ENCODE peak calls at places on chromosomes 5 and 9, in six cellular contexts. Z, C, A, L, W and P are unnamed samples.

GRCh38 chr9:130342714-130343085 is 77.1 kb downstream of the HMCN2 start:
- DNase-seq in Z (no peak), C (no peak), A (no peak), L (no peak), W (no peak), P (no peak)

GRCh38 chr5:129172561-129172960 is 78.0 kb downstream of the ISOC1 start:
- DNase-seq in Z (no peak), C (no peak), A (peak; percentile 11), L (peak; percentile 75), W (no peak), P (no peak)

GRCh38 chr5:94017579-94017978 is 276.2 kb upstream of the POU5F2 start:
- DNase-seq in Z (no peak), C (no peak), A (no peak), L (peak; percentile 11), W (no peak), P (no peak)

GRCh38 chr5:170694911-170695310 is 88.6 kb upstream of the GABRP start:
- DNase-seq in Z (no peak), C (no peak), A (no peak), L (no peak), W (no peak), P (no peak)

GRCh38 chr9:115296831-115297565 is 179.0 kb upstream of the TNC start:
- DNase-seq in Z (no peak), C (no peak), A (no peak), L (no peak), W (no peak), P (no peak)

GRCh38 chr5:170538970-170539586 is 35.3 kb downstream of the KCNIP1 start:
- DNase-seq in Z (no peak), C (no peak), A (no peak), L (no peak), W (no peak), P (no peak)

GRCh38 chr5:123756325-123756664 is 244.3 kb downstream of the CSNK1G3 start:
- DNase-seq in Z (no peak), C (no peak), A (no peak), L (peak; percentile 27), W (no peak), P (no peak)

GRCh38 chr9:121073038-121073437 is 1.7 kb upstream of the CNTRL start:
- DNase-seq in Z (peak; percentile 74), C (no peak), A (peak; percentile 14), L (peak; percentile 95), W (peak; percentile 40), P (peak; percentile 33)

GRCh38 chr9:35933525-35934067 is 24.3 kb downstream of the SPAAR start:
- DNase-seq in Z (no peak), C (no peak), A (no peak), L (no peak), W (no peak), P (no peak)

GRCh38 chr9:129316281-129317030 is 138.4 kb upstream of the IER5L start:
- DNase-seq in Z (no peak), C (no peak), A (no peak), L (no peak), W (no peak), P (no peak)

GRCh38 chr9:89435315-89435823 is 62.5 kb downstream of the SEMA4D start:
- DNase-seq in Z (no peak), C (peak; percentile 94), A (no peak), L (no peak), W (no peak), P (no peak)

GRCh38 chr9:93650448-93650847 is 74.1 kb downstream of the PHF2 start:
- DNase-seq in Z (peak; percentile 15), C (no peak), A (no peak), L (no peak), W (no peak), P (no peak)

GRCh38 chr9:111597852-111598729 is 1.4 kb downstream of the PTGR1 start:
- DNase-seq in Z (peak; percentile 73), C (peak; percentile 73), A (peak; percentile 81), L (peak; percentile 78), W (peak; percentile 63), P (no peak)

GRCh38 chr9:18442629-18443491 is 31.1 kb upstream of the ADAMTSL1 start:
- DNase-seq in Z (peak; percentile 82), C (peak; percentile 46), A (peak; percentile 87), L (peak; percentile 89), W (peak; percentile 70), P (no peak)

GRCh38 chr5:157820593-157821252 is 38.2 kb downstream of the CLINT1 start:
- DNase-seq in Z (no peak), C (no peak), A (peak; percentile 80), L (peak; percentile 70), W (no peak), P (no peak)

GRCh38 chr5:64678400-64678799 is 11.9 kb upstream of the SHISAL2B start:
- DNase-seq in Z (no peak), C (no peak), A (no peak), L (no peak), W (no peak), P (no peak)

GRCh38 chr9:38768351-38768761 is 48.4 kb upstream of the FAM240B start:
- DNase-seq in Z (no peak), C (no peak), A (no peak), L (no peak), W (no peak), P (no peak)

GRCh38 chr5:37786855-37787254 is 53.0 kb downstream of the GDNF start:
- DNase-seq in Z (no peak), C (no peak), A (no peak), L (peak; percentile 57), W (no peak), P (no peak)

GRCh38 chr9:17802249-17802857 is 223.5 kb downstream of the SH3GL2 start:
- DNase-seq in Z (no peak), C (no peak), A (peak; percentile 31), L (peak; percentile 38), W (no peak), P (no peak)

GRCh38 chr5:87393331-87393730 is 19.4 kb downstream of the CCNH start:
- DNase-seq in Z (no peak), C (no peak), A (peak; percentile 79), L (peak; percentile 79), W (no peak), P (peak; percentile 54)

GRCh38 chr5:35880166-35880565 is 23.5 kb downstream of the IL7R start:
- DNase-seq in Z (no peak), C (no peak), A (no peak), L (no peak), W (no peak), P (no peak)

GRCh38 chr9:133539434-133539833 is 4.9 kb downstream of the ADAMTSL2 start:
- DNase-seq in Z (peak; percentile 41), C (no peak), A (no peak), L (peak; percentile 21), W (no peak), P (no peak)

GRCh38 chr5:72834919-72835318 is 18.5 kb downstream of the TNPO1 start:
- DNase-seq in Z (no peak), C (no peak), A (no peak), L (no peak), W (no peak), P (no peak)

GRCh38 chr9:123933401-123933800 is 3.5 kb upstream of the DENND1A start:
- DNase-seq in Z (no peak), C (no peak), A (peak; percentile 37), L (peak; percentile 81), W (no peak), P (peak; percentile 48)

GRCh38 chr5:106825379-106825778 is 845.4 kb downstream of the EFNA5 start:
- DNase-seq in Z (no peak), C (no peak), A (no peak), L (no peak), W (no peak), P (no peak)

GRCh38 chr9:110340306-110340705 is 2.6 kb upstream of the TXNDC8 start:
- DNase-seq in Z (no peak), C (no peak), A (no peak), L (peak; percentile 55), W (no peak), P (no peak)
- TF ChIP-seq CTCF in Z (no peak), C (peak; percentile 43), A (peak; percentile 1), L (peak; percentile 59), W (no peak), P (peak; percentile 40)

DNA sequence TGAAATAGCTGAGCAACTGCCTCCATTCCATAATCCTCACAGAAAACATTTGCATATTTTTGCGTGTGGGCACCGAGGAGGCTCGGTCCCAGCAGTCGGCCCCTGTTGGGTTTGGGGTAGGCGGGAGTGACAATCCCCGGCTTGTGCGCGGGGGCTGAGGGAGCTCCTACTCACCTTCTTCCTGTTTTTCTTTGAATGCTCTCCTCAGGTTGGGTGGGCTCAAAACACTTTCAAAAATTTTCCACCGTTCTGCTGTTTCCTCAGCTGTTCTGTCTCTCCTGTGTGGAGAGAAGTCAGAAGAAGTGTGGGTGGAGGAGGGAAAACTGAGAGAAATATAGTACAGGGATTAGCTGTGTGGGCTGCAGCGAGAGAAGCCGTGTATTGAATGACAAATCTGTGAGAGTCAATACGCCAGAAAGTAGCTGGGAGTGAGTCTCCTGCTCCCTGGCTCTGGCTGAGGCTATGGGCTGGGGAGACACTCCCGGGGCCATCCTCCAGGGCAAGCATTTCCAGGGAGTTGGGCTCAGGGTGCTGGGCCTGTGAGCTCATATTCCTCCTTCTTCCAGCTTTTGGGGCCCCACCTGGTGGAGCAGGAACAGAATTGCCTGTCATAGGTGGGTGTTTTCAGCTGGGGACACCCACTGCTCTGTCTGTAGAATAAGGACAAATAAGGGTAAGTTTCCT is 84.7 kb downstream of the CMYA5 start:
- DNase-seq in Z (no peak), C (peak; percentile 3), A (no peak), L (peak; percentile 38), W (peak; percentile 68), P (no peak)
- H3K4me3 ChIP-seq in Z (no peak overlapping the region), C (no peak overlapping the region), A (no peak overlapping the region), L (no peak overlapping the region), W (no peak overlapping the region), P (no peak overlapping the region)

DNA sequence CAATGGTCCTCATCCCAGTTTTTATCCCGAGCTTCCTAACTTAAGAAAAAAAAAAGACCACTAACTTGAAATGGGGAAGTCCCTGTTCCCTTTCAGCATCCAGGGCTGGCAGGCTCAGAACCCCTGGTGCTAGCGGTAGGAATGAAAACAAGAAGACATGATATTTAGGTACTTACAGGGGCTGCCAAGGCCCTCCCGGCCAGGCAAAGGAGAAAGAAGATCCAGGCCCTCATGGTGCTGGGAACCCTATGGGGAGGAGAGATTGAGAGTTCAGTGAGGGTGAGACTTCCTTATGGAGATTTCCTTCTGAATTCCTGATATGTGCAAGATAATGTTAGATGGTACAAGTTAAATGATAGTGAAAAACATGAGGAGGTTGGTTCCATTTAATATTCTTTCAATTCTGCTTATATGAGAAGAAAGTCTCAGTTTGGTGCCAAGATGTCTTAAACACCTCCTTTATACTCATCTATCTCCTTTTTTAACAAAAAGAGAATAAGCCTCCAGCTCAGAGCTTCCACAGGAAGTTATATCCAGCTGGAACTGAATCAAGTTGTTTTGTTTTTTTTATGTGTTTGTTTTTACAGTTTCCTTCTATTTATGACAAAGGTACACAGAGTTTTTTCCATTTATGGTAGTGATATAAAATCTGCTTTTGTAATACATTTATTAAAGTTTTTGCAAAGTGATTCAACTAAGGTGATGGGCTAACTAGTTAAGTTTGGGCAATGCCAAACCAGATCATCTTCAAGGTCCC is 10.6 kb downstream of the SPARC start:
- DNase-seq in Z (no peak), C (no peak), A (peak; percentile 81), L (no peak), W (no peak), P (no peak)
- H3K27ac ChIP-seq in Z (peak overlapping the region; percentile 100), C (no peak overlapping the region), A (peak overlapping the region; percentile 99), L (no peak overlapping the region), W (no peak overlapping the region), P (peak overlapping the region; percentile 62)

DNA sequence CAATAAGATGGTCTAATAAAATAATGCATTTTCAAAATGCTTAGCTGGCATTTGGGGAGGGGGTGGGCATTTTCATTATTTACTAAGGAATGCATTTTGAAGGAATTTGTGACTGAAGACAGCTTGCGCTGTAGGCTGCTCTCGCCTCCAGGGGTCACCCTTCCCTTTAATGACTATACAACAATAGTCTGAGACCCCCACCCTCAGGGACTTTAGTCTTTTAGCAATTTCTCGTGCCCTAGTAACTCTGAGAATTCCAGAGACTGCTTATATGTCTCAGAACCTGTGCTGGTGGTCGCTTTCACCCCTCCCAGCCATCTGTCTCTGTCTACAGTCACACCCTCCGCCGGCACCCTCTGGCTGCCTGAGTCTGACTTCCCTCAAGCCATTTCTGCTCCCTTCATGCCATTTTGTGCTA is 671.5 kb downstream of the NR2F1-AS1 start:
- DNase-seq in Z (no peak), C (no peak), A (peak; percentile 53), L (peak; percentile 57), W (no peak), P (no peak)
- TF ChIP-seq CTCF in Z (no peak), C (peak; percentile 36), A (peak; percentile 74), L (peak; percentile 69), W (peak; percentile 26), P (peak; percentile 76)